ENCODE peak calls at places on chromosomes 1 and 21, in six cellular contexts. S, V, I, M, A and H are unnamed samples.

GRCh38 chr1:163844393-163844948 is 522.7 kb downstream of the NUF2 start:
- DNase-seq in S (peak; percentile 16), I (no peak), A (no peak), V (no peak), M (no peak), H (no peak)

GRCh38 chr1:17165823-17166222 is 39.1 kb upstream of the PADI1 start:
- DNase-seq in A (no peak), V (no peak), I (no peak), M (no peak), S (no peak), H (no peak)

GRCh38 chr21:16239659-16240265 is 510.0 kb downstream of the USP25 start:
- DNase-seq in M (no peak), V (no peak), I (no peak), A (peak; percentile 7), S (peak; percentile 1), H (no peak)

GRCh38 chr1:38084700-38085099 is 38.1 kb upstream of the POU3F1 start:
- DNase-seq in S (no peak), I (peak; percentile 27), A (no peak), M (no peak), V (no peak), H (peak; percentile 49)

GRCh38 chr1:41498809-41499208 is 14.3 kb upstream of the EDN2 start:
- DNase-seq in A (peak; percentile 65), M (no peak), V (no peak), S (peak; percentile 29), I (no peak), H (peak; percentile 93)

GRCh38 chr1:6594977-6595740 is 7.5 kb downstream of the KLHL21 start:
- DNase-seq in V (no peak), A (no peak), M (no peak), S (no peak), I (no peak), H (no peak)

GRCh38 chr21:38765056-38765455 is 40.7 kb upstream of the ETS2 start:
- DNase-seq in V (no peak), I (no peak), S (no peak), M (no peak), A (no peak), H (no peak)

GRCh38 chr1:204295666-204296065 is 64.1 kb downstream of the PLEKHA6 start:
- DNase-seq in S (peak; percentile 47), M (no peak), A (no peak), V (no peak), I (no peak), H (no peak)

GRCh38 chr1:184366992-184367391 is 19.8 kb upstream of the C1orf21 start:
- DNase-seq in A (peak; percentile 49), V (no peak), S (no peak), I (no peak), M (no peak), H (no peak)

GRCh38 chr1:51284487-51284954 is 45.8 kb downstream of the TTC39A start:
- DNase-seq in A (peak; percentile 34), M (peak; percentile 97), I (no peak), V (no peak), S (no peak), H (peak; percentile 50)

GRCh38 chr21:17105972-17106371 is 406.9 kb upstream of the CXADR start:
- DNase-seq in S (no peak), I (no peak), M (no peak), A (no peak), V (no peak), H (no peak)

GRCh38 chr1:205532026-205532891 is 27.8 kb downstream of the CDK18 start:
- DNase-seq in A (no peak), M (no peak), S (no peak), I (no peak), V (no peak), H (no peak)

GRCh38 chr1:19311503-19311930 is 427 bp downstream of the AKR7A2 start:
- DNase-seq in S (peak; percentile 44), A (no peak), M (peak; percentile 51), V (no peak), I (no peak), H (no peak)

GRCh38 chr1:240947438-240948224 is 335.7 kb upstream of the GREM2 start:
- DNase-seq in V (no peak), S (no peak), M (no peak), I (no peak), A (no peak), H (no peak)

GRCh38 chr1:162213281-162213909 is 143.9 kb downstream of the NOS1AP start:
- DNase-seq in V (no peak), S (no peak), A (peak; percentile 91), M (no peak), I (peak; percentile 78), H (peak; percentile 69)

GRCh38 chr1:92484171-92484471 is 2.6 kb downstream of the GFI1 start:
- DNase-seq in I (no peak), M (no peak), S (no peak), A (no peak), V (no peak), H (no peak)

GRCh38 chr1:186055846-186056245 is 319.2 kb downstream of the TPR start:
- DNase-seq in S (peak; percentile 40), A (peak; percentile 25), I (no peak), M (no peak), V (no peak), H (no peak)

GRCh38 chr21:41816583-41817165 is 49.8 kb upstream of the RIPK4 start:
- DNase-seq in M (peak; percentile 32), V (peak; percentile 17), S (peak; percentile 62), A (peak; percentile 13), I (peak; percentile 39), H (peak; percentile 48)

GRCh38 chr1:25468037-25468436 is 37.3 kb downstream of the MACO1 start:
- DNase-seq in V (no peak), A (no peak), I (no peak), S (no peak), M (no peak), H (no peak)

GRCh38 chr1:118951270-118951936 is 36.7 kb downstream of the TBX15 start:
- DNase-seq in S (no peak), M (no peak), V (no peak), A (no peak), I (no peak), H (no peak)

GRCh38 chr1:234656981-234657651 is 47.1 kb upstream of the IRF2BP2 start:
- DNase-seq in M (no peak), A (peak; percentile 97), S (peak; percentile 100), I (peak; percentile 14), V (no peak), H (no peak)

GRCh38 chr1:9340172-9340854 is 47.6 kb downstream of the SPSB1 start:
- DNase-seq in A (no peak), M (no peak), V (no peak), I (no peak), S (no peak), H (no peak)

GRCh38 chr1:245256528-245256927 is 101.7 kb downstream of the KIF26B start:
- DNase-seq in I (no peak), M (no peak), A (no peak), S (no peak), V (no peak), H (no peak)

GRCh38 chr1:231393668-231394067 is 28.4 kb downstream of the EGLN1 start:
- DNase-seq in A (peak; percentile 70), V (no peak), S (peak; percentile 10), M (no peak), I (no peak), H (no peak)

GRCh38 chr1:67956096-67956495 is 94.3 kb downstream of the DIRAS3 start:
- DNase-seq in M (no peak), S (no peak), A (peak; percentile 49), V (no peak), I (no peak), H (no peak)

GRCh38 chr1:15749399-15750291 is 7.3 kb downstream of the TMEM82 start:
- DNase-seq in A (peak; percentile 30), S (peak; percentile 55), M (no peak), I (no peak), V (no peak), H (no peak)

GRCh38 chr1:180167021-180167701 is 12.5 kb downstream of the QSOX1 start:
- DNase-seq in M (no peak), S (no peak), A (no peak), V (no peak), I (no peak), H (no peak)

GRCh38 chr1:19654886-19655717 is 9.6 kb upstream of the HTR6 start:
- DNase-seq in S (no peak), V (no peak), M (peak; percentile 93), I (no peak), A (no peak), H (no peak)

GRCh38 chr1:202252271-202252670 is 58.7 kb downstream of the LGR6 start:
- DNase-seq in S (no peak), V (no peak), I (no peak), A (no peak), M (no peak), H (no peak)

GRCh38 chr1:234162661-234163060 is 210.6 kb upstream of the COA6 start:
- DNase-seq in A (no peak), M (no peak), S (no peak), I (no peak), V (no peak), H (no peak)

GRCh38 chr1:175514309-175515001 is 228.9 kb downstream of the TNR start:
- DNase-seq in M (no peak), A (peak; percentile 92), V (no peak), I (no peak), S (no peak), H (peak; percentile 25)

GRCh38 chr1:59261537-59261936 is 35.4 kb upstream of the FGGY start:
- DNase-seq in I (no peak), A (no peak), M (no peak), V (no peak), S (no peak), H (no peak)

GRCh38 chr21:46532080-46532479 is 72.8 kb downstream of the S100B start:
- DNase-seq in A (no peak), S (no peak), I (no peak), M (no peak), V (no peak), H (no peak)

GRCh38 chr1:35595684-35596083 is 22.6 kb downstream of the TFAP2E start:
- DNase-seq in S (no peak), I (no peak), A (no peak), M (no peak), V (no peak), H (no peak)

GRCh38 chr1:50633465-50633864 is 210.2 kb upstream of the DMRTA2 start:
- DNase-seq in V (no peak), S (no peak), I (no peak), A (no peak), M (peak; percentile 99), H (no peak)

GRCh38 chr1:166271151-166271538 is 104.3 kb upstream of the FAM78B start:
- DNase-seq in M (no peak), S (no peak), I (no peak), V (no peak), A (no peak), H (no peak)

GRCh38 chr21:29279531-29279930 is 19.2 kb upstream of the BACH1 start:
- DNase-seq in I (no peak), V (no peak), S (no peak), A (no peak), M (no peak), H (no peak)

GRCh38 chr1:114272593-114272992 is 118.9 kb upstream of the SYT6 start:
- DNase-seq in I (no peak), S (no peak), M (no peak), A (no peak), V (no peak), H (no peak)

GRCh38 chr1:185325413-185325812 is 8.4 kb upstream of the IVNS1ABP start:
- DNase-seq in S (no peak), M (peak; percentile 47), A (peak; percentile 97), V (no peak), I (no peak), H (no peak)